ENCODE peak calls at places on chromosomes 12 and 14, in six cellular contexts. W is aorta, Y is GM12865, K is Panc1, L is GM23248, F is coronary artery. C is an unnamed sample.
A peak's percentile ranks its signal among the peaks of the same experiment; 100 is the strongest.

GRCh38 chr14:50647282-50647681 is 20.8 kb downstream of the SAV1 start:
- DNase-seq in L (no peak), F (no peak), W (no peak), Y (peak; percentile 85), K (no peak), C (no peak)

GRCh38 chr12:31234053-31234835 is 91.7 kb downstream of the SINHCAF start:
- DNase-seq in K (no peak), W (no peak), Y (no peak), L (no peak), F (no peak), C (no peak)

GRCh38 chr14:70894868-70895267 is 12.4 kb upstream of the PCNX1 start:
- DNase-seq in L (peak; percentile 47), W (no peak), F (no peak), Y (peak; percentile 54), K (no peak), C (no peak)

GRCh38 chr12:2794261-2794735 is 472 bp upstream of the FKBP4 start:
- DNase-seq in L (peak; percentile 55), Y (peak; percentile 18), F (peak; percentile 83), W (no peak), K (no peak), C (no peak)

GRCh38 chr14:33938131-33938949 is 12.5 kb downstream of the EGLN3 start:
- DNase-seq in F (no peak), W (peak; percentile 78), L (peak; percentile 19), Y (no peak), K (no peak), C (no peak)

GRCh38 chr12:76236640-76237039 is 111.6 kb downstream of the BBS10 start:
- DNase-seq in W (no peak), F (no peak), Y (no peak), L (peak; percentile 41), K (peak; percentile 63), C (no peak)

GRCh38 chr12:2453076-2453806 is 341.5 kb upstream of the FKBP4 start:
- DNase-seq in W (no peak), K (no peak), L (peak; percentile 56), Y (no peak), F (no peak), C (no peak)

GRCh38 chr12:42482820-42483533 is 106.6 kb downstream of the PRICKLE1 start:
- DNase-seq in Y (peak; percentile 74), W (peak; percentile 81), K (no peak), F (peak; percentile 74), L (peak; percentile 82), C (no peak)

GRCh38 chr14:74510211-74510931 is 16.8 kb downstream of the ISCA2 start:
- DNase-seq in K (no peak), F (no peak), Y (no peak), W (peak; percentile 53), L (peak; percentile 80), C (no peak)

GRCh38 chr14:64960762-64961276 is 11.3 kb downstream of the RAB15 start:
- DNase-seq in L (no peak), Y (no peak), F (no peak), W (no peak), K (no peak), C (no peak)

GRCh38 chr12:131690320-131690719 is 20.6 kb upstream of the SFSWAP start:
- DNase-seq in Y (no peak), F (no peak), W (no peak), L (no peak), K (no peak), C (no peak)

GRCh38 chr14:93430319-93430801 is 379 bp upstream of the UNC79 start:
- DNase-seq in Y (no peak), K (no peak), L (peak; percentile 8), W (no peak), F (no peak), C (no peak)

GRCh38 chr12:132507656-132508055 is 17.7 kb downstream of the FBRSL1 start:
- DNase-seq in L (no peak), W (no peak), F (no peak), K (no peak), Y (no peak), C (no peak)

GRCh38 chr12:120438495-120439198 is 734 bp downstream of the COX6A1 start:
- DNase-seq in W (no peak), K (no peak), Y (peak; percentile 23), L (peak; percentile 15), F (no peak), C (no peak)

GRCh38 chr14:22836301-22837058 is at the start of gene MMP14:
- DNase-seq in W (peak; percentile 90), Y (no peak), L (peak; percentile 94), F (peak; percentile 93), K (no peak), C (no peak)

GRCh38 chr14:57485635-57486034 is 8.0 kb downstream of the CCDC198 start:
- DNase-seq in F (no peak), W (no peak), Y (peak; percentile 37), K (no peak), L (no peak), C (no peak)

GRCh38 chr12:93156091-93156490 is 221.6 kb upstream of the NUDT4 start:
- DNase-seq in W (no peak), F (no peak), Y (no peak), L (no peak), K (no peak), C (no peak)

GRCh38 chr14:92513966-92514843 is 624 bp downstream of the RIN3 start:
- DNase-seq in F (peak; percentile 78), W (peak; percentile 64), Y (peak; percentile 35), K (no peak), L (peak; percentile 60), C (no peak)

DNA sequence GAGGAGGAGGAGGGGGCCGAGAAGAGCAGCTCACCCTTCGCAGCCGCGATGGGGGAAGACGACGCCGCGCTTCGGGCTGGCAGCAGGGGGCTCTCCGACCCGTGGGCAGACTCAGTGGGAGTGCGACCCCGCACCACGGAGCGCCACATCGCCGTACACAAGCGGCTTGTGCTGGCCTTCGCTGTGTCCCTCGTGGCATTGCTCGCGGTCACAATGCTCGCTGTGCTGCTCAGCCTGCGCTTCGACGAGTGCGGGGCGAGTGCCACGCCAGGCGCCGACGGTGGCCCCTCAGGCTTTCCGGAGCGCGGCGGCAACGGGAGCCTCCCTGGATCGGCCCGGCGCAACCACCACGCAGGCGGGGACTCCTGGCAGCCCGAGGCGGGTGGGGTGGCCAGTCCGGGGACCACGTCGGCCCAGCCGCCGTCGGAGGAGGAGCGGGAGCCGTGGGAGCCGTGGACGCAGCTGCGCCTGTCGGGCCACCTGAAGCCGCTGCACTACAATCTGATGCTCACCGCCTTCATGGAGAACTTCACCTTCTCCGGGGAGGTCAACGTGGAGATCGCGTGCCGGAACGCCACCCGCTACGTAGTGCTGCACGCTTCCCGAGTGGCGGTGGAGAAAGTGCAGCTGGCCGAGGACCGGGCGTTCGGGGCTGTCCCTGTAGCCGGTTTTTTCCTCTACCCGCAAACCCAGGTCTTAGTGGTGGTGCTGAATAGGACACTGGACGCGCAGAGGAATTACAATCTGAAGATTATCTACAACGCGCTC is 745 bp downstream of the TRHDE start:
- DNase-seq in W (peak; percentile 40), K (no peak), Y (no peak), F (peak; percentile 69), L (peak; percentile 40), C (no peak)
- H3K4me3 ChIP-seq in W (peak overlapping the region; percentile 45), K (peak overlapping the region; percentile 40), Y (no peak overlapping the region), F (peak overlapping the region; percentile 74), L (peak overlapping the region; percentile 71), C (peak overlapping the region; percentile 98)

GRCh38 chr12:49335955-49336644 is 888 bp downstream of the C1QL4 start:
- DNase-seq in Y (no peak), F (no peak), L (no peak), W (no peak), K (no peak), C (no peak)
- H3K4me3 ChIP-seq in Y (no peak overlapping the region), F (peak overlapping the region; percentile 67), L (no peak overlapping the region), W (no peak overlapping the region), K (peak overlapping the region; percentile 65), C (peak overlapping the region; percentile 87)

DNA sequence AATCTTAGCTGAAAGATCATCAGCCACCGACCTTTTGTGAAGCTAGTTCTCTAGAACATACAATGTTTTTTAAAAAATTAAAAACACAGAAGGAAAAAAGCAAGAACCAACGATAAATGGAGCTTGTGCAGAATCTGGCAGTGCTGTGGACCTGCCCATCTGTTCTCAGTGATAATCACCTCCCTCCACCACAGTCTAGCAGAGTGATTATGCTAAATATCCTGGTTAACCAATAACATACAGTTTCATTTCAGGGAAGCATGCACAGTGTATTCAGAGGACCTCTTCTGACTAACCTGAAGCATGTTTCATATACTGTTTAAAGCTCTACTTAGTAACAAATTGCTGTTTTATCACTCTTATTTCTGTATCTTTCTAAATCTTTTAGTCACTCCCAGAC is 160.9 kb downstream of the PPFIA2 start:
- DNase-seq in W (no peak), Y (no peak), F (no peak), L (peak; percentile 2), K (no peak), C (no peak)
- H3K4me3 ChIP-seq in W (no peak overlapping the region), Y (no peak overlapping the region), F (no peak overlapping the region), L (no peak overlapping the region), K (no peak overlapping the region), C (peak overlapping the region; percentile 17)

GRCh38 chr12:109139360-109139759 is 23.0 kb downstream of the ACACB start:
- DNase-seq in F (no peak), L (no peak), W (no peak), Y (no peak), K (no peak), C (no peak)
- H3K4me3 ChIP-seq in F (no peak overlapping the region), L (no peak overlapping the region), W (no peak overlapping the region), Y (no peak overlapping the region), K (no peak overlapping the region), C (no peak overlapping the region)

DNA sequence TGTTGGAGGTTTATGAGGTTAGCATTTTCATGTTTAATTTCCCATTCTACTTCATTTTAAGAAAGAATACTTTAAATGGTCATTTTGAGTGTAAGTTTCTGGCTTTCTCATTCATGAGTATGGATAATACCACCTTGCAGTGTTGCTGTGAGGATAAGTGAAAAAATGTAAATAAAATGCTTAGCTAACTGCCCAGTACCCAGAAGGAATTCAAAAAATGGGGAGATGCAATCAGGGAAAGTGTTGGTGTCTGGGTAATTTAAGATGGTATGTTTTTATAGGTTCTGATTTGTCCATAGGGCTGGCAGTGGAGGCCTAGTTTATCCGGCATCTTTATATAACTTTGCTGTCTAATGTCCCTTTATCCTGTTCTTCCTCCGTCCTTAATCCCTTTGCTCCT is 35.5 kb downstream of the NUBPL start:
- DNase-seq in F (no peak), L (no peak), W (no peak), K (no peak), Y (no peak), C (no peak)
- H3K4me3 ChIP-seq in F (no peak overlapping the region), L (no peak overlapping the region), W (no peak overlapping the region), K (no peak overlapping the region), Y (no peak overlapping the region), C (no peak overlapping the region)

DNA sequence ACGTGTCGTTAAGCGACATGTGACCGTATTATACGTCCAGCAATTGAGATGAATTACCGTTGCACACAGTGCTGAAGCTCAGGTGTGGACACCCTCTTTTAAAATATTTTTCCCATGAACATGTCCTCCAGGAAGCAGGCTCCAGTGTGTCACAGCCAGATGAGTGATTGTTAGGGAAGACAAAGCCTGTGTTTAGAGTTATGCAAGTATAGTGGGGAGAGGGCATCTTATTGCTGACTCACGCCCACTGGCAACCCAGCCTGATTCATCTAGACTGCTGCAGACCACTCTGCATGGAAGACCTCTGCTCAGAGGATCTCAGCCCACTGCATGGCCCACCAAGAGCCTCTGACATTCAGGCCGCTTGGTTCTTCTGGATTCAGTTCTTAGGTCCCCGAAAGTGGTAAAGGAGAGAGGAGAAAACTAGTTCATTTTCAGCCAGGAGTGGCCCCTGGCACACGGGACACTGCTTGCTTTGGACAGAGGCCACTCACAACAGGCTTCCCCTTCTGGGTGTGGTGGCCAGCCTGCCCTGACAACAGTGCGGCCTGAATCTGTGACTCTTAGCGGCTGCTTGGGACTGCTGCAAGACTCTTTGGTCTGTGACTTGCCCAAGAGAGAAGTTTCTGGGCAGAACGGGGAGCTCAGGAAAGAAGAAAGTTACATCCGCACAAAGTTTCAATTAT is 266.3 kb downstream of the ZFP36L1 start:
- DNase-seq in Y (no peak), K (no peak), F (no peak), W (peak; percentile 90), L (peak; percentile 67), C (no peak)
- H3K4me3 ChIP-seq in Y (no peak overlapping the region), K (no peak overlapping the region), F (no peak overlapping the region), W (no peak overlapping the region), L (peak overlapping the region; percentile 14), C (no peak overlapping the region)

GRCh38 chr14:63203618-63204406 is 431 bp upstream of the RHOJ start:
- DNase-seq in L (peak; percentile 91), K (peak; percentile 2), W (peak; percentile 81), F (peak; percentile 88), Y (peak; percentile 11), C (peak; percentile 85)
- H3K4me3 ChIP-seq in L (peak overlapping the region; percentile 75), K (peak overlapping the region; percentile 45), W (peak overlapping the region; percentile 75), F (peak overlapping the region; percentile 69), Y (no peak overlapping the region), C (peak overlapping the region; percentile 80)

C was measured in SK-N-MC.